ENCODE peak calls at places on chromosome 17, in six cellular contexts. One of them, this sample, is unnamed.
A peak's percentile ranks its signal among the peaks of the same experiment; 100 is the strongest.

GRCh38 chr17:71914812-71915211 is 206.0 kb upstream of the SOX9 start:
- DNase-seq in GM12865: no peak
- DNase-seq in Ammon's horn: no peak
- DNase-seq in activated CD8-positive, alpha-beta memory T cell treated with anti-CD3 and anti-CD28 coated beads for 4 hours: no peak
- DNase-seq in stimulated activated CD8-positive, alpha-beta memory T cell treated with anti-CD3 and anti-CD28 coated beads, Interleukin-2, amount 100 ng/mL, for 48 hours: no peak
- DNase-seq in stimulated activated naive CD8-positive, alpha-beta T cell treated with anti-CD3 and anti-CD28 coated beads, Interleukin-15, amount 100 ng/mL, for 72 hours: no peak
- DNase-seq in this sample: no peak

GRCh38 chr17:62804822-62805221 is 3.3 kb downstream of the MARCHF10 start:
- DNase-seq in GM12865: no peak
- DNase-seq in Ammon's horn: no peak
- DNase-seq in activated CD8-positive, alpha-beta memory T cell treated with anti-CD3 and anti-CD28 coated beads for 4 hours: no peak
- DNase-seq in stimulated activated CD8-positive, alpha-beta memory T cell treated with anti-CD3 and anti-CD28 coated beads, Interleukin-2, amount 100 ng/mL, for 48 hours: no peak
- DNase-seq in stimulated activated naive CD8-positive, alpha-beta T cell treated with anti-CD3 and anti-CD28 coated beads, Interleukin-15, amount 100 ng/mL, for 72 hours: no peak
- DNase-seq in this sample: no peak

GRCh38 chr17:48194097-48194550 is 86.6 kb downstream of the SNX11 start:
- DNase-seq in GM12865: no peak
- DNase-seq in Ammon's horn: no peak
- DNase-seq in activated CD8-positive, alpha-beta memory T cell treated with anti-CD3 and anti-CD28 coated beads for 4 hours: no peak
- DNase-seq in stimulated activated CD8-positive, alpha-beta memory T cell treated with anti-CD3 and anti-CD28 coated beads, Interleukin-2, amount 100 ng/mL, for 48 hours: no peak
- DNase-seq in stimulated activated naive CD8-positive, alpha-beta T cell treated with anti-CD3 and anti-CD28 coated beads, Interleukin-15, amount 100 ng/mL, for 72 hours: no peak
- DNase-seq in this sample: no peak

GRCh38 chr17:71633391-71633849 is 487.4 kb upstream of the SOX9 start:
- DNase-seq in GM12865: no peak
- DNase-seq in Ammon's horn: no peak
- DNase-seq in activated CD8-positive, alpha-beta memory T cell treated with anti-CD3 and anti-CD28 coated beads for 4 hours: no peak
- DNase-seq in stimulated activated CD8-positive, alpha-beta memory T cell treated with anti-CD3 and anti-CD28 coated beads, Interleukin-2, amount 100 ng/mL, for 48 hours: no peak
- DNase-seq in stimulated activated naive CD8-positive, alpha-beta T cell treated with anti-CD3 and anti-CD28 coated beads, Interleukin-15, amount 100 ng/mL, for 72 hours: no peak
- DNase-seq in this sample: no peak

GRCh38 chr17:28367641-28368305 is 2.3 kb downstream of the VTN start:
- DNase-seq in GM12865: no peak
- DNase-seq in Ammon's horn: no peak
- DNase-seq in activated CD8-positive, alpha-beta memory T cell treated with anti-CD3 and anti-CD28 coated beads for 4 hours: no peak
- DNase-seq in stimulated activated CD8-positive, alpha-beta memory T cell treated with anti-CD3 and anti-CD28 coated beads, Interleukin-2, amount 100 ng/mL, for 48 hours: no peak
- DNase-seq in stimulated activated naive CD8-positive, alpha-beta T cell treated with anti-CD3 and anti-CD28 coated beads, Interleukin-15, amount 100 ng/mL, for 72 hours: no peak
- DNase-seq in this sample: no peak

GRCh38 chr17:29177871-29178749 is 2.1 kb downstream of the MYO18A start:
- DNase-seq in GM12865: no peak
- DNase-seq in Ammon's horn: no peak
- DNase-seq in activated CD8-positive, alpha-beta memory T cell treated with anti-CD3 and anti-CD28 coated beads for 4 hours: no peak
- DNase-seq in stimulated activated CD8-positive, alpha-beta memory T cell treated with anti-CD3 and anti-CD28 coated beads, Interleukin-2, amount 100 ng/mL, for 48 hours: no peak
- DNase-seq in stimulated activated naive CD8-positive, alpha-beta T cell treated with anti-CD3 and anti-CD28 coated beads, Interleukin-15, amount 100 ng/mL, for 72 hours: no peak
- DNase-seq in this sample: no peak

GRCh38 chr17:47335101-47335936 is 11.6 kb downstream of the EFCAB13 start:
- DNase-seq in GM12865: no peak
- DNase-seq in Ammon's horn: no peak
- DNase-seq in activated CD8-positive, alpha-beta memory T cell treated with anti-CD3 and anti-CD28 coated beads for 4 hours: no peak
- DNase-seq in stimulated activated CD8-positive, alpha-beta memory T cell treated with anti-CD3 and anti-CD28 coated beads, Interleukin-2, amount 100 ng/mL, for 48 hours: no peak
- DNase-seq in stimulated activated naive CD8-positive, alpha-beta T cell treated with anti-CD3 and anti-CD28 coated beads, Interleukin-15, amount 100 ng/mL, for 72 hours: no peak
- DNase-seq in this sample: no peak

GRCh38 chr17:48506246-48506645 is 24.6 kb downstream of the HOXB1 start:
- DNase-seq in GM12865: no peak
- DNase-seq in Ammon's horn: no peak
- DNase-seq in activated CD8-positive, alpha-beta memory T cell treated with anti-CD3 and anti-CD28 coated beads for 4 hours: no peak
- DNase-seq in stimulated activated CD8-positive, alpha-beta memory T cell treated with anti-CD3 and anti-CD28 coated beads, Interleukin-2, amount 100 ng/mL, for 48 hours: no peak
- DNase-seq in stimulated activated naive CD8-positive, alpha-beta T cell treated with anti-CD3 and anti-CD28 coated beads, Interleukin-15, amount 100 ng/mL, for 72 hours: no peak
- DNase-seq in this sample: no peak

GRCh38 chr17:65618516-65618915 is 57.1 kb upstream of the AXIN2 start:
- DNase-seq in GM12865: no peak
- DNase-seq in Ammon's horn: peak; percentile 36
- DNase-seq in activated CD8-positive, alpha-beta memory T cell treated with anti-CD3 and anti-CD28 coated beads for 4 hours: no peak
- DNase-seq in stimulated activated CD8-positive, alpha-beta memory T cell treated with anti-CD3 and anti-CD28 coated beads, Interleukin-2, amount 100 ng/mL, for 48 hours: no peak
- DNase-seq in stimulated activated naive CD8-positive, alpha-beta T cell treated with anti-CD3 and anti-CD28 coated beads, Interleukin-15, amount 100 ng/mL, for 72 hours: no peak
- DNase-seq in this sample: no peak

GRCh38 chr17:80861892-80862291 is 129.7 kb upstream of the CHMP6 start:
- DNase-seq in GM12865: no peak
- DNase-seq in Ammon's horn: peak; percentile 80
- DNase-seq in activated CD8-positive, alpha-beta memory T cell treated with anti-CD3 and anti-CD28 coated beads for 4 hours: no peak
- DNase-seq in stimulated activated CD8-positive, alpha-beta memory T cell treated with anti-CD3 and anti-CD28 coated beads, Interleukin-2, amount 100 ng/mL, for 48 hours: no peak
- DNase-seq in stimulated activated naive CD8-positive, alpha-beta T cell treated with anti-CD3 and anti-CD28 coated beads, Interleukin-15, amount 100 ng/mL, for 72 hours: peak; percentile 49
- DNase-seq in this sample: peak; percentile 23

GRCh38 chr17:60358611-60359225 is 33.2 kb downstream of the USP32 start:
- DNase-seq in GM12865: no peak
- DNase-seq in Ammon's horn: no peak
- DNase-seq in activated CD8-positive, alpha-beta memory T cell treated with anti-CD3 and anti-CD28 coated beads for 4 hours: no peak
- DNase-seq in stimulated activated CD8-positive, alpha-beta memory T cell treated with anti-CD3 and anti-CD28 coated beads, Interleukin-2, amount 100 ng/mL, for 48 hours: no peak
- DNase-seq in stimulated activated naive CD8-positive, alpha-beta T cell treated with anti-CD3 and anti-CD28 coated beads, Interleukin-15, amount 100 ng/mL, for 72 hours: no peak
- DNase-seq in this sample: no peak

GRCh38 chr17:68290955-68291835 is at the start of the genes ARSG and SLC16A6:
- DNase-seq in GM12865: peak; percentile 96
- DNase-seq in Ammon's horn: peak; percentile 63
- DNase-seq in activated CD8-positive, alpha-beta memory T cell treated with anti-CD3 and anti-CD28 coated beads for 4 hours: peak; percentile 56
- DNase-seq in stimulated activated CD8-positive, alpha-beta memory T cell treated with anti-CD3 and anti-CD28 coated beads, Interleukin-2, amount 100 ng/mL, for 48 hours: peak; percentile 73
- DNase-seq in stimulated activated naive CD8-positive, alpha-beta T cell treated with anti-CD3 and anti-CD28 coated beads, Interleukin-15, amount 100 ng/mL, for 72 hours: peak; percentile 85
- DNase-seq in this sample: peak; percentile 79

GRCh38 chr17:49191917-49192741 is 18.2 kb downstream of the GNGT2 start:
- DNase-seq in GM12865: peak; percentile 94
- DNase-seq in Ammon's horn: peak; percentile 94
- DNase-seq in activated CD8-positive, alpha-beta memory T cell treated with anti-CD3 and anti-CD28 coated beads for 4 hours: peak; percentile 93
- DNase-seq in stimulated activated CD8-positive, alpha-beta memory T cell treated with anti-CD3 and anti-CD28 coated beads, Interleukin-2, amount 100 ng/mL, for 48 hours: peak; percentile 82
- DNase-seq in stimulated activated naive CD8-positive, alpha-beta T cell treated with anti-CD3 and anti-CD28 coated beads, Interleukin-15, amount 100 ng/mL, for 72 hours: peak; percentile 96
- DNase-seq in this sample: peak; percentile 93

GRCh38 chr17:3905017-3905486 is 11.2 kb downstream of the P2RX1 start:
- DNase-seq in GM12865: no peak
- DNase-seq in Ammon's horn: no peak
- DNase-seq in activated CD8-positive, alpha-beta memory T cell treated with anti-CD3 and anti-CD28 coated beads for 4 hours: no peak
- DNase-seq in stimulated activated CD8-positive, alpha-beta memory T cell treated with anti-CD3 and anti-CD28 coated beads, Interleukin-2, amount 100 ng/mL, for 48 hours: no peak
- DNase-seq in stimulated activated naive CD8-positive, alpha-beta T cell treated with anti-CD3 and anti-CD28 coated beads, Interleukin-15, amount 100 ng/mL, for 72 hours: no peak
- DNase-seq in this sample: no peak

GRCh38 chr17:19334331-19334730 is 28.2 kb downstream of the B9D1 start:
- DNase-seq in GM12865: no peak
- DNase-seq in Ammon's horn: no peak
- DNase-seq in activated CD8-positive, alpha-beta memory T cell treated with anti-CD3 and anti-CD28 coated beads for 4 hours: no peak
- DNase-seq in stimulated activated CD8-positive, alpha-beta memory T cell treated with anti-CD3 and anti-CD28 coated beads, Interleukin-2, amount 100 ng/mL, for 48 hours: no peak
- DNase-seq in stimulated activated naive CD8-positive, alpha-beta T cell treated with anti-CD3 and anti-CD28 coated beads, Interleukin-15, amount 100 ng/mL, for 72 hours: no peak
- DNase-seq in this sample: no peak

GRCh38 chr17:7014995-7015586 is 2.7 kb downstream of the RNASEK start:
- DNase-seq in GM12865: peak; percentile 87
- DNase-seq in Ammon's horn: no peak
- DNase-seq in activated CD8-positive, alpha-beta memory T cell treated with anti-CD3 and anti-CD28 coated beads for 4 hours: peak; percentile 68
- DNase-seq in stimulated activated CD8-positive, alpha-beta memory T cell treated with anti-CD3 and anti-CD28 coated beads, Interleukin-2, amount 100 ng/mL, for 48 hours: peak; percentile 69
- DNase-seq in stimulated activated naive CD8-positive, alpha-beta T cell treated with anti-CD3 and anti-CD28 coated beads, Interleukin-15, amount 100 ng/mL, for 72 hours: peak; percentile 85
- DNase-seq in this sample: peak; percentile 56

GRCh38 chr17:65173284-65173793 is 36.2 kb downstream of the RGS9 start:
- DNase-seq in GM12865: peak; percentile 68
- DNase-seq in Ammon's horn: no peak
- DNase-seq in activated CD8-positive, alpha-beta memory T cell treated with anti-CD3 and anti-CD28 coated beads for 4 hours: peak; percentile 20
- DNase-seq in stimulated activated CD8-positive, alpha-beta memory T cell treated with anti-CD3 and anti-CD28 coated beads, Interleukin-2, amount 100 ng/mL, for 48 hours: no peak
- DNase-seq in stimulated activated naive CD8-positive, alpha-beta T cell treated with anti-CD3 and anti-CD28 coated beads, Interleukin-15, amount 100 ng/mL, for 72 hours: peak; percentile 13
- DNase-seq in this sample: peak; percentile 16

GRCh38 chr17:73118876-73119485 is 26.5 kb upstream of the SLC39A11 start:
- DNase-seq in GM12865: no peak
- DNase-seq in Ammon's horn: peak; percentile 28
- DNase-seq in activated CD8-positive, alpha-beta memory T cell treated with anti-CD3 and anti-CD28 coated beads for 4 hours: no peak
- DNase-seq in stimulated activated CD8-positive, alpha-beta memory T cell treated with anti-CD3 and anti-CD28 coated beads, Interleukin-2, amount 100 ng/mL, for 48 hours: no peak
- DNase-seq in stimulated activated naive CD8-positive, alpha-beta T cell treated with anti-CD3 and anti-CD28 coated beads, Interleukin-15, amount 100 ng/mL, for 72 hours: no peak
- DNase-seq in this sample: no peak

GRCh38 chr17:74497471-74497870 is 31.0 kb downstream of the CD300A start:
- DNase-seq in GM12865: no peak
- DNase-seq in Ammon's horn: no peak
- DNase-seq in activated CD8-positive, alpha-beta memory T cell treated with anti-CD3 and anti-CD28 coated beads for 4 hours: no peak
- DNase-seq in stimulated activated CD8-positive, alpha-beta memory T cell treated with anti-CD3 and anti-CD28 coated beads, Interleukin-2, amount 100 ng/mL, for 48 hours: no peak
- DNase-seq in stimulated activated naive CD8-positive, alpha-beta T cell treated with anti-CD3 and anti-CD28 coated beads, Interleukin-15, amount 100 ng/mL, for 72 hours: no peak
- DNase-seq in this sample: no peak

GRCh38 chr17:61201211-61201610 is 198.4 kb upstream of the TBX2 start:
- DNase-seq in GM12865: no peak
- DNase-seq in Ammon's horn: no peak
- DNase-seq in activated CD8-positive, alpha-beta memory T cell treated with anti-CD3 and anti-CD28 coated beads for 4 hours: no peak
- DNase-seq in stimulated activated CD8-positive, alpha-beta memory T cell treated with anti-CD3 and anti-CD28 coated beads, Interleukin-2, amount 100 ng/mL, for 48 hours: no peak
- DNase-seq in stimulated activated naive CD8-positive, alpha-beta T cell treated with anti-CD3 and anti-CD28 coated beads, Interleukin-15, amount 100 ng/mL, for 72 hours: no peak
- DNase-seq in this sample: no peak

GRCh38 chr17:63140255-63140654 is 174.2 kb downstream of the TANC2 start:
- DNase-seq in GM12865: peak; percentile 61
- DNase-seq in Ammon's horn: peak; percentile 52
- DNase-seq in activated CD8-positive, alpha-beta memory T cell treated with anti-CD3 and anti-CD28 coated beads for 4 hours: no peak
- DNase-seq in stimulated activated CD8-positive, alpha-beta memory T cell treated with anti-CD3 and anti-CD28 coated beads, Interleukin-2, amount 100 ng/mL, for 48 hours: no peak
- DNase-seq in stimulated activated naive CD8-positive, alpha-beta T cell treated with anti-CD3 and anti-CD28 coated beads, Interleukin-15, amount 100 ng/mL, for 72 hours: peak; percentile 1
- DNase-seq in this sample: no peak

GRCh38 chr17:59830007-59830630 is 62.6 kb downstream of the TUBD1 start:
- DNase-seq in GM12865: peak; percentile 48
- DNase-seq in Ammon's horn: no peak
- DNase-seq in activated CD8-positive, alpha-beta memory T cell treated with anti-CD3 and anti-CD28 coated beads for 4 hours: no peak
- DNase-seq in stimulated activated CD8-positive, alpha-beta memory T cell treated with anti-CD3 and anti-CD28 coated beads, Interleukin-2, amount 100 ng/mL, for 48 hours: no peak
- DNase-seq in stimulated activated naive CD8-positive, alpha-beta T cell treated with anti-CD3 and anti-CD28 coated beads, Interleukin-15, amount 100 ng/mL, for 72 hours: no peak
- DNase-seq in this sample: no peak

GRCh38 chr17:1474402-1475189 is 17.9 kb downstream of the MYO1C start:
- DNase-seq in GM12865: peak; percentile 85
- DNase-seq in Ammon's horn: no peak
- DNase-seq in activated CD8-positive, alpha-beta memory T cell treated with anti-CD3 and anti-CD28 coated beads for 4 hours: no peak
- DNase-seq in stimulated activated CD8-positive, alpha-beta memory T cell treated with anti-CD3 and anti-CD28 coated beads, Interleukin-2, amount 100 ng/mL, for 48 hours: no peak
- DNase-seq in stimulated activated naive CD8-positive, alpha-beta T cell treated with anti-CD3 and anti-CD28 coated beads, Interleukin-15, amount 100 ng/mL, for 72 hours: no peak
- DNase-seq in this sample: no peak

GRCh38 chr17:44916781-44917241 is 1.5 kb upstream of the GFAP start:
- DNase-seq in GM12865: no peak
- DNase-seq in Ammon's horn: peak; percentile 85
- DNase-seq in activated CD8-positive, alpha-beta memory T cell treated with anti-CD3 and anti-CD28 coated beads for 4 hours: no peak
- DNase-seq in stimulated activated CD8-positive, alpha-beta memory T cell treated with anti-CD3 and anti-CD28 coated beads, Interleukin-2, amount 100 ng/mL, for 48 hours: no peak
- DNase-seq in stimulated activated naive CD8-positive, alpha-beta T cell treated with anti-CD3 and anti-CD28 coated beads, Interleukin-15, amount 100 ng/mL, for 72 hours: no peak
- DNase-seq in this sample: no peak

GRCh38 chr17:34226011-34226410 is 29.1 kb upstream of the CCL2 start:
- DNase-seq in GM12865: no peak
- DNase-seq in Ammon's horn: no peak
- DNase-seq in activated CD8-positive, alpha-beta memory T cell treated with anti-CD3 and anti-CD28 coated beads for 4 hours: no peak
- DNase-seq in stimulated activated CD8-positive, alpha-beta memory T cell treated with anti-CD3 and anti-CD28 coated beads, Interleukin-2, amount 100 ng/mL, for 48 hours: no peak
- DNase-seq in stimulated activated naive CD8-positive, alpha-beta T cell treated with anti-CD3 and anti-CD28 coated beads, Interleukin-15, amount 100 ng/mL, for 72 hours: no peak
- DNase-seq in this sample: no peak

GRCh38 chr17:49513616-49514373 is 18.7 kb downstream of the NGFR start:
- DNase-seq in GM12865: no peak
- DNase-seq in Ammon's horn: no peak
- DNase-seq in activated CD8-positive, alpha-beta memory T cell treated with anti-CD3 and anti-CD28 coated beads for 4 hours: no peak
- DNase-seq in stimulated activated CD8-positive, alpha-beta memory T cell treated with anti-CD3 and anti-CD28 coated beads, Interleukin-2, amount 100 ng/mL, for 48 hours: no peak
- DNase-seq in stimulated activated naive CD8-positive, alpha-beta T cell treated with anti-CD3 and anti-CD28 coated beads, Interleukin-15, amount 100 ng/mL, for 72 hours: no peak
- DNase-seq in this sample: no peak

GRCh38 chr17:63305857-63306256 is 140.2 kb downstream of the CYB561 start:
- DNase-seq in GM12865: no peak
- DNase-seq in Ammon's horn: no peak
- DNase-seq in activated CD8-positive, alpha-beta memory T cell treated with anti-CD3 and anti-CD28 coated beads for 4 hours: no peak
- DNase-seq in stimulated activated CD8-positive, alpha-beta memory T cell treated with anti-CD3 and anti-CD28 coated beads, Interleukin-2, amount 100 ng/mL, for 48 hours: no peak
- DNase-seq in stimulated activated naive CD8-positive, alpha-beta T cell treated with anti-CD3 and anti-CD28 coated beads, Interleukin-15, amount 100 ng/mL, for 72 hours: no peak
- DNase-seq in this sample: no peak

GRCh38 chr17:41522301-41523224 is 3.9 kb upstream of the KRT15 start:
- DNase-seq in GM12865: no peak
- DNase-seq in Ammon's horn: no peak
- DNase-seq in activated CD8-positive, alpha-beta memory T cell treated with anti-CD3 and anti-CD28 coated beads for 4 hours: no peak
- DNase-seq in stimulated activated CD8-positive, alpha-beta memory T cell treated with anti-CD3 and anti-CD28 coated beads, Interleukin-2, amount 100 ng/mL, for 48 hours: no peak
- DNase-seq in stimulated activated naive CD8-positive, alpha-beta T cell treated with anti-CD3 and anti-CD28 coated beads, Interleukin-15, amount 100 ng/mL, for 72 hours: no peak
- DNase-seq in this sample: no peak

GRCh38 chr17:61399131-61400057 is at the start of gene TBX2:
- DNase-seq in GM12865: no peak
- DNase-seq in Ammon's horn: no peak
- DNase-seq in activated CD8-positive, alpha-beta memory T cell treated with anti-CD3 and anti-CD28 coated beads for 4 hours: no peak
- DNase-seq in stimulated activated CD8-positive, alpha-beta memory T cell treated with anti-CD3 and anti-CD28 coated beads, Interleukin-2, amount 100 ng/mL, for 48 hours: no peak
- DNase-seq in stimulated activated naive CD8-positive, alpha-beta T cell treated with anti-CD3 and anti-CD28 coated beads, Interleukin-15, amount 100 ng/mL, for 72 hours: no peak
- DNase-seq in this sample: no peak

GRCh38 chr17:83025636-83026280 is 53.7 kb upstream of the METRNL start:
- DNase-seq in GM12865: no peak
- DNase-seq in Ammon's horn: no peak
- DNase-seq in activated CD8-positive, alpha-beta memory T cell treated with anti-CD3 and anti-CD28 coated beads for 4 hours: no peak
- DNase-seq in stimulated activated CD8-positive, alpha-beta memory T cell treated with anti-CD3 and anti-CD28 coated beads, Interleukin-2, amount 100 ng/mL, for 48 hours: no peak
- DNase-seq in stimulated activated naive CD8-positive, alpha-beta T cell treated with anti-CD3 and anti-CD28 coated beads, Interleukin-15, amount 100 ng/mL, for 72 hours: no peak
- DNase-seq in this sample: no peak

GRCh38 chr17:53570731-53571130 is 252.0 kb upstream of the KIF2B start:
- DNase-seq in GM12865: no peak
- DNase-seq in Ammon's horn: no peak
- DNase-seq in activated CD8-positive, alpha-beta memory T cell treated with anti-CD3 and anti-CD28 coated beads for 4 hours: no peak
- DNase-seq in stimulated activated CD8-positive, alpha-beta memory T cell treated with anti-CD3 and anti-CD28 coated beads, Interleukin-2, amount 100 ng/mL, for 48 hours: no peak
- DNase-seq in stimulated activated naive CD8-positive, alpha-beta T cell treated with anti-CD3 and anti-CD28 coated beads, Interleukin-15, amount 100 ng/mL, for 72 hours: no peak
- DNase-seq in this sample: no peak

GRCh38 chr17:41666336-41666680 is 22.4 kb upstream of the EIF1 start:
- DNase-seq in GM12865: peak; percentile 91
- DNase-seq in Ammon's horn: peak; percentile 55
- DNase-seq in activated CD8-positive, alpha-beta memory T cell treated with anti-CD3 and anti-CD28 coated beads for 4 hours: peak; percentile 31
- DNase-seq in stimulated activated CD8-positive, alpha-beta memory T cell treated with anti-CD3 and anti-CD28 coated beads, Interleukin-2, amount 100 ng/mL, for 48 hours: peak; percentile 51
- DNase-seq in stimulated activated naive CD8-positive, alpha-beta T cell treated with anti-CD3 and anti-CD28 coated beads, Interleukin-15, amount 100 ng/mL, for 72 hours: no peak
- DNase-seq in this sample: peak; percentile 50